ENCODE peak calls at places on chromosomes 16 and 17, in nine cellular contexts. U is endodermal cell, O is mucosa of descending colon, W is PC-9, K is PC-3, H is AG09309, N is mesothelial cell of epicardium, Z is AG09319, R is osteocyte. B is an unnamed sample.
A peak's percentile ranks its signal among the peaks of the same experiment; 100 is the strongest.

GRCh38 chr17:56602292-56603130 is 9.0 kb downstream of the NOG start:
- DNase-seq in U (no peak), R (no peak), H (no peak), N (no peak), Z (no peak), K (no peak), W (no peak), O (no peak), B (no peak)

GRCh38 chr16:49575352-49576172 is 202.0 kb downstream of the C16orf78 start:
- DNase-seq in W (no peak), U (peak; percentile 84), H (no peak), Z (no peak), K (no peak), R (no peak), O (peak; percentile 59), N (no peak), B (peak; percentile 84)

GRCh38 chr17:41140360-41141132 is at the start of gene KRTAP4-6:
- DNase-seq in W (peak; percentile 24), Z (peak; percentile 16), U (no peak), K (peak; percentile 86), H (peak; percentile 82), O (no peak), N (no peak), R (no peak), B (no peak)

GRCh38 chr16:55699616-55700015 is 43.8 kb downstream of the SLC6A2 start:
- DNase-seq in R (no peak), W (no peak), N (no peak), H (no peak), K (no peak), O (no peak), Z (no peak), U (no peak), B (no peak)

GRCh38 chr16:85945424-85945751 is 46.4 kb downstream of the IRF8 start:
- DNase-seq in R (no peak), U (no peak), Z (no peak), W (no peak), O (no peak), N (no peak), K (no peak), H (no peak), B (no peak)

GRCh38 chr16:11675561-11676511 is 7.6 kb downstream of the SNN start:
- DNase-seq in K (no peak), U (peak; percentile 70), H (no peak), N (no peak), W (peak; percentile 90), Z (no peak), R (no peak), O (peak; percentile 52), B (no peak)

GRCh38 chr16:75621170-75621477 is 2.0 kb downstream of the ADAT1 start:
- DNase-seq in W (no peak), N (no peak), K (peak; percentile 39), R (no peak), Z (no peak), O (no peak), U (peak; percentile 52), H (no peak), B (peak; percentile 47)

GRCh38 chr17:48429156-48429555 is 858 bp downstream of the SKAP1 start:
- DNase-seq in H (no peak), W (no peak), Z (no peak), K (no peak), R (no peak), U (peak; percentile 59), O (peak; percentile 9), N (no peak), B (no peak)

GRCh38 chr16:47712276-47713224 is 251.4 kb downstream of the PHKB start:
- DNase-seq in N (no peak), H (no peak), O (no peak), Z (no peak), K (peak; percentile 17), U (no peak), R (no peak), W (no peak), B (no peak)

GRCh38 chr17:80245566-80246265 is 14.9 kb upstream of the RNF213 start:
- DNase-seq in U (no peak), Z (no peak), N (no peak), O (no peak), H (no peak), K (no peak), W (no peak), R (no peak), B (no peak)

GRCh38 chr17:76956846-76957540 is 88.8 kb downstream of the MGAT5B start:
- DNase-seq in W (no peak), U (no peak), R (no peak), Z (no peak), O (no peak), K (no peak), N (no peak), H (no peak), B (no peak)

GRCh38 chr17:75128694-75129505 is 2.6 kb downstream of the NT5C start:
- DNase-seq in K (no peak), U (no peak), N (no peak), R (no peak), O (no peak), H (no peak), W (no peak), Z (no peak), B (no peak)

GRCh38 chr17:4232168-4232813 is 31.5 kb downstream of the ANKFY1 start:
- DNase-seq in O (no peak), H (peak; percentile 32), W (no peak), R (no peak), N (no peak), Z (no peak), U (no peak), K (no peak), B (no peak)

DNA sequence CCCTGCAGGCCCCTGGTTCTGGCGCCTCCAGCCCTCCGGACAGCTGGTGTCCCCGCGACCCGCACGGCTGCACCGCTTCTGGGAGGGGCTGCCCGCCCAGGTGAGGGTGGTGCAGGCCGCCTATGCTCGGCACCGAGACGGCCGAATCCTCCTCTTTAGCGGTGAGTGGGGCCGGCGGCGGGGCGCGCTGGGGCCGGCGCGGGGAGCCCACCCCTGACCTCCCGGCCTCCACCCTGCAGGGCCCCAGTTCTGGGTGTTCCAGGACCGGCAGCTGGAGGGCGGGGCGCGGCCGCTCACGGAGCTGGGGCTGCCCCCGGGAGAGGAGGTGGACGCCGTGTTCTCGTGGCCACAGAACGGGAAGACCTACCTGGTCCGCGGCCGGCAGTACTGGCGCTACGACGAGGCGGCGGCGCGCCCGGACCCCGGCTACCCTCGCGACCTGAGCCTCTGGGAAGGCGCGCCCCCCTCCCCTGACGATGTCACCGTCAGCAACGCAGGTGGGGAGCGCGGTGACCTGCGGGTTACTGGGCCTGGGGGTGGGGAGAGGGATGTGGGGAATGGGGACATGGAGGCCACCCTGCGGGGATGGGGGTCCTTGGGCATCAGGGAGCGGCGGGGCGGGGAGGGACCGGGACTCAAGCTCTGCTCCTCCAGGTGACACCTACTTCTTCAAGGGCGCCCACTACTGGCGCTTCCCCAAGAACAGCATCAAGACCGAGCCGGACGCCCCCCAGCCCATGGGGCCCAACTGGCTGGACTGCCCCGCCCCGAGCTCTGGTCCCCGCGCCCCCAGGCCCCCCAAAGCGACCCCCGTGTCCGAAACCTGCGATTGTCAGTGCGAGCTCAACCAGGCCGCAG is 7.0 kb upstream of the IL32 start:
- DNase-seq in W (peak; percentile 45), O (peak; percentile 84), U (peak; percentile 90), H (no peak), R (no peak), N (no peak), K (peak; percentile 29), Z (no peak), B (peak; percentile 80)
- TF ChIP-seq CTCF in W (no peak), O (no peak), U (peak; percentile 47), H (peak; percentile 1), R (no peak), N (no peak), K (no peak), Z (no peak), B (peak; percentile 67)

GRCh38 chr16:88536971-88537751 is 33.0 kb upstream of the ZC3H18 start:
- DNase-seq in K (no peak), Z (no peak), N (no peak), W (no peak), U (no peak), R (no peak), O (no peak), H (no peak), B (no peak)
- TF ChIP-seq CTCF in K (no peak), Z (no peak), N (no peak), W (no peak), U (peak; percentile 45), R (no peak), O (no peak), H (no peak), B (no peak)

GRCh38 chr17:19867094-19867653 is 562 bp downstream of the ULK2 start:
- DNase-seq in N (peak; percentile 41), U (peak; percentile 95), K (peak; percentile 60), W (peak; percentile 49), H (peak; percentile 17), O (peak; percentile 76), Z (peak; percentile 36), R (peak; percentile 88), B (peak; percentile 74)

DNA sequence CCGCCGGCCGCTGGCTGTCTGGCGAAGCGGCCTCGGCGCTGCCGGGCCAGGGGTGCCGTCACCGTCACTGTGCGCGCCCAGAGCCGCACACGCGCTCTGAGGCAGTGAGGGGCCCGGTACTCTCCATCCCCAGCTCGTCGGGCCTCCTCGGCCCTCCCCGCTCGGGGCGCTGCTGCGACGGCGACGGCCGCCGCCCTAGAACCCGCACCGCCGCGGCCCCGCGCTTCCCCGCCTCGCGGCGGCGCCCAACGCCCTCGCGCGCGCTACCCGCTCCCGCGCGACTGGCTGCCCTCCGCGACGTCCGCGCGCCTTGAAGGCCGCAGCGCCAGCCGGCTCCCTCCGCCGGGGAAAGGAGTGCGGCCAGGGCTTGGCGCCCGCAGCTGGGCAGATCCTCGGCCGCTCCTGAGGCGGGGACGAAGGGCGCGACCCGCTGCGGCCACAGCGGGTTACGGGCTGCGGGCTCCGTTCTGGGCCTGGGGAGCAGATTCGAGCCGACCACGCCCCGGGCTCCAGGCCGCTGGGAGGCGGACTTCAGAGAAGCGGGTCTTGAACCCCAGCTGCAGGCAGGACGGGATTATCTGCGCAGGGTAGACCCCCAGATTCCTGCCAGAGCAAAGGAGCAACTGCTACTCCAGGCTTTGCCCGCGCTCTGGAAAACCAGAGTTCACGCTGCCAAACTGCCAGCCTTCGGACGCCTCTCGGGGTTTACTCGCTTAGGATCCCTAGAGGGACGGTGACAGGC is at the start of gene ULK2:
- DNase-seq in Z (peak; percentile 54), H (peak; percentile 27), R (peak; percentile 90), K (peak; percentile 61), O (peak; percentile 66), W (peak; percentile 34), N (peak; percentile 56), U (peak; percentile 92), B (peak; percentile 74)
- TF ChIP-seq CTCF in Z (peak; percentile 1), H (no peak), R (peak; percentile 11), K (no peak), O (no peak), W (no peak), N (no peak), U (no peak), B (no peak)

GRCh38 chr16:10314811-10315210 is 71.0 kb upstream of the ATF7IP2 start:
- DNase-seq in K (peak; percentile 36), H (no peak), W (no peak), Z (no peak), U (no peak), N (no peak), O (no peak), R (no peak), B (no peak)
- TF ChIP-seq CTCF in K (peak; percentile 48), H (no peak), W (no peak), Z (no peak), U (no peak), N (no peak), O (no peak), R (no peak), B (peak; percentile 11)